ENCODE peak calls at places on chromosome 1, in four cellular contexts. One of them, this sample, is unnamed.

GRCh38 chr1:207817778-207818751 is 66.2 kb downstream of the CD46 start:
- DNase-seq in pons: no peak
- DNase-seq in mucosa of descending colon: no peak
- DNase-seq in NCI-H526 treated with DMSO at 0.1 percent for 48 hours: no peak
- DNase-seq in this sample: no peak

GRCh38 chr1:152182942-152183341 is 23.9 kb upstream of the RPTN start:
- DNase-seq in pons: no peak
- DNase-seq in mucosa of descending colon: no peak
- DNase-seq in NCI-H526 treated with DMSO at 0.1 percent for 48 hours: no peak
- DNase-seq in this sample: no peak

GRCh38 chr1:12001249-12001917 is 17.9 kb upstream of the MIIP start:
- DNase-seq in pons: no peak
- DNase-seq in mucosa of descending colon: peak; percentile 50
- DNase-seq in NCI-H526 treated with DMSO at 0.1 percent for 48 hours: no peak
- DNase-seq in this sample: peak; percentile 55

GRCh38 chr1:67555487-67556296 is 125.5 kb upstream of the SERBP1 start:
- DNase-seq in pons: no peak
- DNase-seq in mucosa of descending colon: no peak
- DNase-seq in NCI-H526 treated with DMSO at 0.1 percent for 48 hours: no peak
- DNase-seq in this sample: no peak

GRCh38 chr1:151829352-151830046 is 2.1 kb downstream of the RORC start:
- DNase-seq in pons: no peak
- DNase-seq in mucosa of descending colon: no peak
- DNase-seq in NCI-H526 treated with DMSO at 0.1 percent for 48 hours: no peak
- DNase-seq in this sample: no peak

GRCh38 chr1:109391161-109391556 is 6.6 kb downstream of the SORT1 start:
- DNase-seq in pons: no peak
- DNase-seq in mucosa of descending colon: no peak
- DNase-seq in NCI-H526 treated with DMSO at 0.1 percent for 48 hours: no peak
- DNase-seq in this sample: no peak

GRCh38 chr1:209622841-209623829 is 29.1 kb downstream of the LAMB3 start:
- DNase-seq in pons: no peak
- DNase-seq in mucosa of descending colon: no peak
- DNase-seq in NCI-H526 treated with DMSO at 0.1 percent for 48 hours: no peak
- DNase-seq in this sample: no peak

GRCh38 chr1:41708332-41708731 is 210.4 kb downstream of the HIVEP3 start:
- DNase-seq in pons: no peak
- DNase-seq in mucosa of descending colon: no peak
- DNase-seq in NCI-H526 treated with DMSO at 0.1 percent for 48 hours: no peak
- DNase-seq in this sample: no peak

GRCh38 chr1:171940373-171940772 is 99.1 kb downstream of the DNM3 start:
- DNase-seq in pons: no peak
- DNase-seq in mucosa of descending colon: no peak
- DNase-seq in NCI-H526 treated with DMSO at 0.1 percent for 48 hours: no peak
- DNase-seq in this sample: no peak

GRCh38 chr1:92244376-92244775 is 26.7 kb downstream of the C1orf146 start:
- DNase-seq in pons: no peak
- DNase-seq in mucosa of descending colon: no peak
- DNase-seq in NCI-H526 treated with DMSO at 0.1 percent for 48 hours: no peak
- DNase-seq in this sample: no peak

This sample was measured in NT2/D1.